ENCODE peak calls at places on chromosome 13, in four cellular contexts. K, S, D and U are unnamed samples.

GRCh38 chr13:78586706-78587105 is 16.6 kb downstream of the POU4F1 start:
- DNase-seq in K (peak), S (no peak), D (no peak), U (peak)

GRCh38 chr13:72341904-72342303 is 385.5 kb downstream of the MZT1 start:
- DNase-seq in K (peak), S (no peak), D (no peak), U (no peak)

GRCh38 chr13:20160346-20161274 is at the start of gene GJA3:
- DNase-seq in K (peak), S (no peak), D (peak), U (peak)

GRCh38 chr13:75299913-75300862 is 181.8 kb downstream of the TBC1D4 start:
- DNase-seq in K (no peak), S (no peak), D (peak), U (no peak)

GRCh38 chr13:22256111-22256639 is 585.3 kb downstream of the FGF9 start:
- DNase-seq in K (no peak), S (no peak), D (no peak), U (no peak)

GRCh38 chr13:96984061-96984508 is 10.2 kb downstream of the OXGR1 start:
- DNase-seq in K (peak), S (no peak), D (no peak), U (peak)

GRCh38 chr13:99796175-99796819 is 175.3 kb downstream of the ZIC5 start:
- DNase-seq in K (peak), S (no peak), D (peak), U (peak)

GRCh38 chr13:39385621-39386231 is 217.3 kb downstream of the LHFPL6 start:
- DNase-seq in K (peak), S (peak), D (peak), U (peak)

GRCh38 chr13:33524086-33524485 is 238.5 kb upstream of the STARD13 start:
- DNase-seq in K (no peak), S (no peak), D (peak), U (no peak)

GRCh38 chr13:28597641-28598040 is 61.3 kb upstream of the POMP start:
- DNase-seq in K (no peak), S (no peak), D (peak), U (no peak)

GRCh38 chr13:23547000-23547590 is 23.1 kb upstream of the TNFRSF19 start:
- DNase-seq in K (peak), S (peak), D (peak), U (peak)

GRCh38 chr13:96285729-96286128 is 195.8 kb downstream of the HS6ST3 start:
- DNase-seq in K (no peak), S (no peak), D (no peak), U (no peak)

GRCh38 chr13:27634791-27635190 is 13.1 kb downstream of the POLR1D start:
- DNase-seq in K (no peak), S (no peak), D (no peak), U (no peak)

GRCh38 chr13:20923272-20923671 is 20.7 kb upstream of the XPO4 start:
- DNase-seq in K (no peak), S (no peak), D (no peak), U (no peak)

GRCh38 chr13:45516757-45517156 is 52.0 kb downstream of the COG3 start:
- DNase-seq in K (no peak), S (no peak), D (no peak), U (no peak)

GRCh38 chr13:84296386-84296785 is 414.1 kb upstream of the SLITRK1 start:
- DNase-seq in K (peak), S (no peak), D (no peak), U (no peak)

GRCh38 chr13:33676045-33676699 is 141.8 kb upstream of the RFC3 start:
- DNase-seq in K (no peak), S (no peak), D (no peak), U (no peak)

GRCh38 chr13:108069521-108070210 is 145.7 kb downstream of the LIG4 start:
- DNase-seq in K (no peak), S (no peak), D (no peak), U (no peak)

GRCh38 chr13:89267734-89268133 is 1596.6 kb downstream of the SLITRK5 start:
- DNase-seq in K (peak), S (no peak), D (no peak), U (no peak)

GRCh38 chr13:80618777-80619176 is 277.9 kb upstream of the SPRY2 start:
- DNase-seq in K (no peak), S (no peak), D (no peak), U (no peak)

GRCh38 chr13:26202365-26202972 is 19.6 kb downstream of the RNF6 start:
- DNase-seq in K (no peak), S (no peak), D (peak), U (no peak)

GRCh38 chr13:76816394-76816793 is 69.8 kb downstream of the KCTD12 start:
- DNase-seq in K (no peak), S (no peak), D (no peak), U (no peak)

GRCh38 chr13:32136716-32137115 is 105.1 kb downstream of the FRY start:
- DNase-seq in K (no peak), S (no peak), D (no peak), U (no peak)

GRCh38 chr13:40517486-40518311 is 148.7 kb downstream of the FOXO1 start:
- DNase-seq in K (no peak), S (no peak), D (no peak), U (no peak)

GRCh38 chr13:103883152-103883551 is 816.9 kb upstream of the SLC10A2 start:
- DNase-seq in K (peak), S (peak), D (peak), U (peak)

GRCh38 chr13:54185785-54186184 is 1157.2 kb downstream of the OLFM4 start:
- DNase-seq in K (peak), S (no peak), D (no peak), U (peak)

GRCh38 chr13:36915891-36916640 is 4.0 kb downstream of the SMAD9 start:
- DNase-seq in K (no peak), S (no peak), D (no peak), U (no peak)

GRCh38 chr13:79194727-79195126 is 211.3 kb downstream of the RBM26 start:
- DNase-seq in K (no peak), S (no peak), D (no peak), U (no peak)

GRCh38 chr13:20424559-20424852 is 101.2 kb downstream of the CRYL1 start:
- DNase-seq in K (no peak), S (no peak), D (no peak), U (no peak)

GRCh38 chr13:36879218-36879938 is 40.7 kb downstream of the SMAD9 start:
- DNase-seq in K (no peak), S (no peak), D (no peak), U (no peak)

GRCh38 chr13:67230774-67231480 is 791 bp upstream of the PCDH9 start:
- DNase-seq in K (peak), S (peak), D (peak), U (peak)

GRCh38 chr13:70170689-70171088 is 62.4 kb upstream of the KLHL1 start:
- DNase-seq in K (no peak), S (no peak), D (no peak), U (no peak)

GRCh38 chr13:98476538-98476966 is 100.4 kb downstream of the STK24 start:
- DNase-seq in K (peak), S (no peak), D (peak), U (peak)

GRCh38 chr13:60689076-60689475 is 292.1 kb downstream of the TDRD3 start:
- DNase-seq in K (no peak), S (no peak), D (no peak), U (no peak)

GRCh38 chr13:79998386-79998785 is 342.5 kb downstream of the SPRY2 start:
- DNase-seq in K (no peak), S (no peak), D (no peak), U (no peak)

GRCh38 chr13:32048816-32049215 is 17.2 kb downstream of the FRY start:
- DNase-seq in K (no peak), S (no peak), D (no peak), U (no peak)

GRCh38 chr13:30107126-30107525 is 200.2 kb downstream of the KATNAL1 start:
- DNase-seq in K (no peak), S (no peak), D (no peak), U (no peak)

GRCh38 chr13:30108913-30109237 is 198.5 kb downstream of the KATNAL1 start:
- DNase-seq in K (no peak), S (no peak), D (no peak), U (no peak)

GRCh38 chr13:30109471-30110135 is 197.7 kb downstream of the KATNAL1 start:
- DNase-seq in K (no peak), S (no peak), D (no peak), U (no peak)

GRCh38 chr13:30107536-30108136 is 199.7 kb downstream of the KATNAL1 start:
- DNase-seq in K (peak), S (no peak), D (peak), U (no peak)

DNA sequence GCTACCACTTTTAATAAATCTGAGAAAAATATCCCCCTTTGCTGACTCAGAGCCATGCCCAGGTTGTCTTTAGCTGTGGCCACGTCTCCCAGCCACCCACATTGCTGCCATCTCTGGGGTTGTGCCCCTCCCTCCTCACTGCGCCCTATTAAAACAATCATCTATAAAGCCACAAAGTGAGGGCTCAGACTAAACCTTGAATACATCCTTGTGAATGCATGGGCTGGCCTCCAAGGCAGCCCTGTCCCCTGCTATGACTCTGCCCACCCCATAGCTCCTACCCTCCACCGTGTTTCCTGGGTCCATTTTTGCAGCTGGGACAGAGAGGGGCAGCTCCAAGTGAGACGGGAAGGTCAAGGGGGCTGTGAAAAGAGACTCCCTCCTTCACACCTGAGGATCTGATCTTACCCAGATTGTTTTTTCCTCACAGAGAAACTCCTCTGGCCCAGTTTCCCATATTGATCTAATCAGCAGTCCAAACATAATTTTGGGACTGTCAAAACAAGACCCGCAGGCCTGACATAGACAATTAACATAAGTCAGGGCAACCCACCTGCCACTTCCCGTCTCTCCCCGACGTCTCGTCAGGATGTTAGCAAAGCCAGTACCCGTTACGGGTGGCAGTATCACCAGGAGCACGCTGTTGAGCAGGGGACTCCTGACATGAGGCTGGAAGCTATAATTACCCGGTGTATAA is 199.0 kb downstream of the KATNAL1 start:
- DNase-seq in K (no peak), S (no peak), D (no peak), U (no peak)
- H3K56ac ChIP-seq in K (peak), S (no peak), D (no peak), U (no peak)

GRCh38 chr13:48175200-48175599 is 57.8 kb upstream of the ITM2B start:
- DNase-seq in K (no peak), S (no peak), D (no peak), U (no peak)
- H3K56ac ChIP-seq in K (no peak), S (no peak), D (no peak), U (no peak)

DNA sequence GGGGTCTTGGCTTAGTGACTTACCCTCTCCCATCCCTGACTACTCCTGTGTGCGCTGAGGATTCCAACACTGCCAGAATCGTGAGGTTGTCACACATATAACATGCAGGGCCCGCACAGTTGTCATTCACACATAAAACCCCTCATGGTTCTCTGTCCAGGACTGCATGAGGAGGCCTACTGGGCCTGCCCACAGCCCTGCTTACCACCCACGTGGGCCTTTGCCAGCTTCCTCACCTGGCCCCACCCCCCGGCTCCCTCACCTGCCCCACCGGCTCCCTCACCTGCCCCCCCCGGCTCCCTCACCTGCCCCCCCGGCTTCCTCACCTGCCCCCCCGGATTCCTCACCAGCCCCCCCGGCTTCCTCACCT is 197.2 kb downstream of the TEX29 start:
- DNase-seq in K (peak), S (no peak), D (no peak), U (no peak)
- H3K56ac ChIP-seq in K (no peak), S (no peak), D (no peak), U (no peak)

GRCh38 chr13:62250501-62251175 is 835.0 kb upstream of the PCDH20 start:
- DNase-seq in K (no peak), S (no peak), D (no peak), U (no peak)
- H3K56ac ChIP-seq in K (no peak), S (no peak), D (no peak), U (no peak)

GRCh38 chr13:46639033-46639981 is 86.3 kb downstream of the LRCH1 start:
- DNase-seq in K (no peak), S (no peak), D (no peak), U (no peak)
- H3K56ac ChIP-seq in K (no peak), S (no peak), D (no peak), U (no peak)

DNA sequence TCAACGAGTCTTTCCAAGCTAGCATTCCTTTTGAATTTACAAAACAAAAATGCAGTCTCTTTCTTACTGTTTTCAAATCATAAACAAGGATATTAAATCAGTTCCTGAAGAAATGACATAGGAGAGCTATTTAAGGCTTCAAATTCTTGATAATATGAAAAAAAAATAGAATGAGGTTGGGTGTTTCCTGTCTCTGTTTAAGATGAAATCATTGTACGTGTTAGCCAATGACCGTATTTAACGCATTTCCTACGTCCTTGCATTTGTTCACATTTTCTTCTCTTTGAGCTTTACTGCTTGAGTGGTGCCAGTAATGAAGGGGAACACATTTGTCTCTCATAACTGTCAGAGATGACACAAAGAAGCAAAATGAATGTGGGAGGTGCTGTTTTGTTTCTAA is 821.3 kb downstream of the DIAPH3 start:
- DNase-seq in K (no peak), S (no peak), D (no peak), U (no peak)
- H3K56ac ChIP-seq in K (no peak), S (no peak), D (no peak), U (no peak)

GRCh38 chr13:109166807-109167206 is 537.4 kb downstream of the MYO16 start:
- DNase-seq in K (no peak), S (no peak), D (no peak), U (no peak)

GRCh38 chr13:109162248-109163051 is 533.0 kb downstream of the MYO16 start:
- DNase-seq in K (no peak), S (no peak), D (no peak), U (no peak)

GRCh38 chr13:109160887-109161669 is 531.7 kb downstream of the MYO16 start:
- DNase-seq in K (peak), S (no peak), D (no peak), U (no peak)

GRCh38 chr13:109163052-109163413 is 533.6 kb downstream of the MYO16 start:
- DNase-seq in K (peak), S (no peak), D (no peak), U (no peak)

GRCh38 chr13:109165417-109165904 is 536.0 kb downstream of the MYO16 start:
- DNase-seq in K (no peak), S (no peak), D (no peak), U (no peak)
- H3K56ac ChIP-seq in K (no peak), S (no peak), D (no peak), U (no peak)

DNA sequence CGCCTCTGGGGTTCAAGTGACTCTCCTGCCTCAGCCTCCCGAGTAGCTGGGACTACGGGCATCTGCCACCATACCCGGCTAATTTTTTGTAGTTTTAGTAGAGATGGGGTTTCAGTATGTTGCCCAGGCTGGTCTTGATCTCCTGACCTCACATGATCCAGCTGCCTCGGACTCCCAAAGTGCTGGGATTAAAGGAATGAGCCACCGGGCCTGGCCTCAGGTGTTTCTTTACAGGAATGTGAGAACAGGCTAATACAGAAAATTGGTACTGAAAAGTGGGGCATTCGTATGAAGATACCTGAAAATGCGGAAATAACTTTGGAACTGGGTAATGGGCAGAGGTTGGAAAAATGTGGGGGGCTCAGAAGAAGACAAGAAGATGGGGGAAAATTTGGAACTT is 2.8 kb upstream of the CDC16 start:
- DNase-seq in K (no peak), S (no peak), D (no peak), U (no peak)
- H3K56ac ChIP-seq in K (no peak), S (no peak), D (no peak), U (no peak)